ENCODE peak calls at places on chromosomes 3 and 15, in eight cellular contexts. P, A, U, M, D, B, H and F are unnamed samples.

GRCh38 chr3:161927131-161927530 is 430.5 kb downstream of the OTOL1 start:
- DNase-seq in P (no peak), A (no peak), U (no peak), M (no peak), D (no peak), B (no peak), H (no peak), F (no peak)

GRCh38 chr15:50167112-50167511 is 14.9 kb upstream of the SLC27A2 start:
- DNase-seq in P (no peak), A (no peak), U (no peak), M (no peak), D (no peak), B (no peak), H (no peak), F (no peak)

GRCh38 chr15:55222588-55222987 is 25.8 kb upstream of the RSL24D1 start:
- DNase-seq in P (no peak), A (no peak), U (no peak), M (no peak), D (no peak), B (no peak), H (no peak), F (no peak)

GRCh38 chr3:108250626-108251025 is 28.4 kb upstream of the IFT57 start:
- DNase-seq in P (no peak), A (peak), U (no peak), M (no peak), D (no peak), B (peak), H (no peak), F (peak)

GRCh38 chr3:8764528-8764927 is 4.9 kb downstream of the OXTR start:
- DNase-seq in P (no peak), A (no peak), U (no peak), M (no peak), D (no peak), B (no peak), H (no peak), F (no peak)

GRCh38 chr15:90620379-90621134 is 90.8 kb downstream of the CRTC3 start:
- DNase-seq in P (no peak), A (no peak), U (no peak), M (no peak), D (no peak), B (peak), H (peak), F (no peak)

GRCh38 chr3:186931487-186932280 is 1.4 kb downstream of the ST6GAL1 start:
- DNase-seq in P (peak), A (peak), U (peak), M (peak), D (no peak), B (no peak), H (peak), F (peak)

GRCh38 chr3:88005066-88005465 is 53.7 kb downstream of the CGGBP1 start:
- DNase-seq in P (no peak), A (peak), U (peak), M (no peak), D (peak), B (peak), H (no peak), F (peak)

GRCh38 chr3:151091685-151092352 is 6.4 kb downstream of the MED12L start:
- DNase-seq in P (no peak), A (peak), U (no peak), M (no peak), D (no peak), B (peak), H (no peak), F (peak)

GRCh38 chr3:39064646-39065045 is 12.8 kb downstream of the WDR48 start:
- DNase-seq in P (no peak), A (peak), U (no peak), M (no peak), D (peak), B (no peak), H (no peak), F (peak)

GRCh38 chr3:70358978-70359580 is 46.6 kb upstream of the MDFIC2 start:
- DNase-seq in P (peak), A (peak), U (peak), M (no peak), D (peak), B (peak), H (no peak), F (peak)

GRCh38 chr3:89411211-89411610 is 303.8 kb downstream of the EPHA3 start:
- DNase-seq in P (no peak), A (no peak), U (no peak), M (no peak), D (no peak), B (no peak), H (no peak), F (no peak)

GRCh38 chr3:187610926-187611545 is 59.2 kb downstream of the SST start:
- DNase-seq in P (no peak), A (peak), U (no peak), M (no peak), D (peak), B (peak), H (no peak), F (peak)

GRCh38 chr3:146469206-146470017 is at the start of gene PLSCR2:
- DNase-seq in P (peak), A (peak), U (peak), M (peak), D (peak), B (peak), H (peak), F (peak)

GRCh38 chr3:17645074-17645698 is 97.2 kb downstream of the TBC1D5 start:
- DNase-seq in P (peak), A (peak), U (peak), M (no peak), D (peak), B (peak), H (no peak), F (peak)

GRCh38 chr3:126309861-126310655 is 47.1 kb downstream of the KLF15 start:
- DNase-seq in P (no peak), A (no peak), U (no peak), M (no peak), D (no peak), B (no peak), H (no peak), F (no peak)

GRCh38 chr3:27722957-27723802 is 1.1 kb upstream of the EOMES start:
- DNase-seq in P (no peak), A (no peak), U (no peak), M (no peak), D (no peak), B (no peak), H (no peak), F (no peak)

GRCh38 chr15:52506549-52506948 is 22.1 kb downstream of the MYO5A start:
- DNase-seq in P (no peak), A (no peak), U (no peak), M (no peak), D (no peak), B (no peak), H (no peak), F (no peak)

GRCh38 chr3:25137606-25138005 is 290.5 kb upstream of the RARB start:
- DNase-seq in P (no peak), A (no peak), U (no peak), M (no peak), D (no peak), B (no peak), H (no peak), F (no peak)

GRCh38 chr15:92809880-92810361 is 90.2 kb upstream of the CHD2 start:
- DNase-seq in P (peak), A (peak), U (peak), M (no peak), D (no peak), B (peak), H (no peak), F (peak)

GRCh38 chr15:75349851-75350588 is 3.2 kb downstream of the NEIL1 start:
- DNase-seq in P (no peak), A (no peak), U (no peak), M (peak), D (no peak), B (no peak), H (peak), F (no peak)

GRCh38 chr3:48919215-48920138 is 835 bp downstream of the ARIH2 start:
- DNase-seq in P (no peak), A (peak), U (peak), M (peak), D (peak), B (peak), H (peak), F (peak)

GRCh38 chr3:141382571-141382970 is 14.3 kb downstream of the ZBTB38 start:
- DNase-seq in P (peak), A (no peak), U (peak), M (no peak), D (no peak), B (no peak), H (no peak), F (no peak)

GRCh38 chr3:38019658-38020341 is 9.6 kb downstream of the PLCD1 start:
- DNase-seq in P (no peak), A (no peak), U (no peak), M (no peak), D (no peak), B (no peak), H (no peak), F (no peak)

GRCh38 chr3:8738639-8739038 is 5.0 kb downstream of the CAV3 start:
- DNase-seq in P (no peak), A (no peak), U (no peak), M (no peak), D (no peak), B (no peak), H (no peak), F (no peak)

GRCh38 chr3:15102256-15102655 is 3.3 kb upstream of the RBSN start:
- DNase-seq in P (no peak), A (peak), U (no peak), M (peak), D (no peak), B (no peak), H (no peak), F (peak)

GRCh38 chr15:38636597-38636996 is 72.0 kb upstream of the RASGRP1 start:
- DNase-seq in P (no peak), A (no peak), U (no peak), M (peak), D (no peak), B (no peak), H (no peak), F (no peak)

GRCh38 chr3:123375014-123375940 is 73.6 kb downstream of the ADCY5 start:
- DNase-seq in P (peak), A (no peak), U (no peak), M (no peak), D (no peak), B (no peak), H (no peak), F (no peak)

GRCh38 chr3:46065294-46065705 is 38.0 kb upstream of the XCR1 start:
- DNase-seq in P (peak), A (peak), U (peak), M (peak), D (no peak), B (no peak), H (peak), F (peak)

GRCh38 chr15:74889882-74890768 is at the start of gene MPI:
- DNase-seq in P (peak), A (peak), U (peak), M (peak), D (peak), B (peak), H (peak), F (peak)

GRCh38 chr3:150699068-150699635 is 4.6 kb downstream of the ERICH6 start:
- DNase-seq in P (no peak), A (peak), U (peak), M (no peak), D (peak), B (peak), H (no peak), F (no peak)

GRCh38 chr3:47151836-47152235 is 12.1 kb downstream of the SETD2 start:
- DNase-seq in P (no peak), A (no peak), U (no peak), M (no peak), D (no peak), B (no peak), H (no peak), F (no peak)

GRCh38 chr3:45319231-45320085 is 68.9 kb upstream of the LARS2 start:
- DNase-seq in P (no peak), A (no peak), U (no peak), M (no peak), D (no peak), B (no peak), H (no peak), F (no peak)

GRCh38 chr3:105868450-105868744 is 415 bp downstream of the CBLB start:
- DNase-seq in P (peak), A (peak), U (peak), M (peak), D (peak), B (peak), H (peak), F (no peak)

GRCh38 chr3:177041730-177042551 is 155.3 kb downstream of the TBL1XR1 start:
- DNase-seq in P (no peak), A (no peak), U (no peak), M (no peak), D (no peak), B (no peak), H (no peak), F (no peak)

GRCh38 chr3:100042144-100042543 is 72.2 kb downstream of the FILIP1L start:
- DNase-seq in P (no peak), A (peak), U (peak), M (no peak), D (peak), B (peak), H (no peak), F (peak)

GRCh38 chr3:11784962-11785361 is 61.7 kb downstream of the TAMM41 start:
- DNase-seq in P (no peak), A (no peak), U (no peak), M (no peak), D (no peak), B (no peak), H (no peak), F (no peak)

GRCh38 chr3:48088056-48088748 is 72.0 kb upstream of the MAP4 start:
- DNase-seq in P (peak), A (peak), U (peak), M (peak), D (no peak), B (no peak), H (no peak), F (no peak)